ENCODE peak calls at places on chromosome 13, in ten cellular contexts. N is psoas muscle; H is stimulated activated CD8-positive, alpha-beta memory T cell treated with anti-CD3 and anti-CD28 coated beads, Interleukin-7, amount 100 ng/mL, for 24 hours; A is ecto neural progenitor cell; Z is CD4-positive, CD25-positive, alpha-beta regulatory T cell; L is EL; E is kidney epithelial cell; Y is NAMALWA; S is pulmonary artery endothelial cell; U is fibroblast of pulmonary artery. G is an unnamed sample.

GRCh38 chr13:108304170-108305068 is 34.9 kb downstream of the TNFSF13B start:
- DNase-seq in N (no peak), H (no peak), A (no peak), Z (no peak), L (no peak), E (no peak), Y (no peak), S (no peak), U (no peak), G (no peak)

GRCh38 chr13:98576215-98576945 is 527 bp downstream of the STK24 start:
- DNase-seq in N (peak), H (no peak), A (peak), Z (peak), L (peak), E (no peak), Y (peak), S (no peak), U (no peak), G (no peak)

GRCh38 chr13:105603283-105603682 is 932.2 kb downstream of the EFNB2 start:
- DNase-seq in N (no peak), H (no peak), A (no peak), Z (no peak), L (no peak), E (no peak), Y (no peak), S (no peak), U (no peak), G (no peak)

GRCh38 chr13:50576156-50576555 is 267.3 kb downstream of the DLEU7 start:
- DNase-seq in N (peak), H (no peak), A (no peak), Z (no peak), L (no peak), E (no peak), Y (no peak), S (no peak), U (no peak), G (no peak)

GRCh38 chr13:77637583-77637982 is 59.9 kb upstream of the SLAIN1 start:
- DNase-seq in N (no peak), H (no peak), A (no peak), Z (no peak), L (no peak), E (no peak), Y (no peak), S (no peak), U (no peak), G (no peak)

GRCh38 chr13:26255717-26256277 is 1.9 kb downstream of the CDK8 start:
- DNase-seq in N (no peak), H (no peak), A (no peak), Z (no peak), L (peak), E (no peak), Y (peak), S (no peak), U (peak), G (no peak)

GRCh38 chr13:41528021-41528420 is 70.7 kb downstream of the RGCC start:
- DNase-seq in N (no peak), H (no peak), A (no peak), Z (no peak), L (no peak), E (no peak), Y (no peak), S (no peak), U (no peak), G (no peak)

GRCh38 chr13:77207943-77208342 is 119.0 kb downstream of the MYCBP2 start:
- DNase-seq in N (no peak), H (no peak), A (no peak), Z (no peak), L (peak), E (no peak), Y (no peak), S (no peak), U (peak), G (no peak)

GRCh38 chr13:20708216-20708615 is 4.7 kb downstream of the IL17D start:
- DNase-seq in N (no peak), H (no peak), A (no peak), Z (no peak), L (no peak), E (no peak), Y (no peak), S (no peak), U (no peak), G (no peak)

GRCh38 chr13:54852831-54853230 is 1824.2 kb downstream of the OLFM4 start:
- DNase-seq in N (no peak), H (no peak), A (no peak), Z (no peak), L (no peak), E (no peak), Y (no peak), S (no peak), U (no peak), G (no peak)

GRCh38 chr13:47216176-47216822 is 319.4 kb upstream of the HTR2A start:
- DNase-seq in N (no peak), H (no peak), A (no peak), Z (no peak), L (peak), E (peak), Y (no peak), S (no peak), U (no peak), G (no peak)

GRCh38 chr13:94495806-94496205 is 16.3 kb upstream of the DCT start:
- DNase-seq in N (no peak), H (no peak), A (no peak), Z (no peak), L (no peak), E (no peak), Y (no peak), S (no peak), U (no peak), G (no peak)

GRCh38 chr13:51825165-51825592 is 19.8 kb downstream of the TMEM272 start:
- DNase-seq in N (no peak), H (no peak), A (no peak), Z (no peak), L (no peak), E (no peak), Y (no peak), S (no peak), U (peak), G (no peak)

GRCh38 chr13:113545455-113545930 is 39.1 kb upstream of the TFDP1 start:
- DNase-seq in N (no peak), H (no peak), A (peak), Z (no peak), L (peak), E (no peak), Y (no peak), S (no peak), U (no peak), G (no peak)

GRCh38 chr13:112637017-112637801 is 49.3 kb upstream of the TUBGCP3 start:
- DNase-seq in N (no peak), H (no peak), A (no peak), Z (no peak), L (no peak), E (no peak), Y (no peak), S (no peak), U (no peak), G (no peak)

GRCh38 chr13:102012299-102013293 is 389.3 kb downstream of the FGF14 start:
- DNase-seq in N (peak), H (no peak), A (no peak), Z (no peak), L (no peak), E (no peak), Y (no peak), S (no peak), U (no peak), G (no peak)

GRCh38 chr13:59746291-59746962 is 417.3 kb downstream of the DIAPH3 start:
- DNase-seq in N (no peak), H (no peak), A (no peak), Z (no peak), L (peak), E (no peak), Y (no peak), S (no peak), U (peak), G (no peak)

GRCh38 chr13:38670627-38671026 is 16.2 kb upstream of the FREM2 start:
- DNase-seq in N (no peak), H (no peak), A (no peak), Z (no peak), L (no peak), E (no peak), Y (no peak), S (no peak), U (peak), G (no peak)

GRCh38 chr13:101474419-101474957 is 22.0 kb downstream of the ITGBL1 start:
- DNase-seq in N (no peak), H (no peak), A (peak), Z (no peak), L (peak), E (peak), Y (no peak), S (no peak), U (peak), G (no peak)

GRCh38 chr13:33191425-33192221 is 93.9 kb downstream of the STARD13 start:
- DNase-seq in N (no peak), H (no peak), A (no peak), Z (no peak), L (no peak), E (no peak), Y (no peak), S (no peak), U (no peak), G (no peak)

GRCh38 chr13:38954291-38954690 is 36.3 kb downstream of the STOML3 start:
- DNase-seq in N (no peak), H (no peak), A (no peak), Z (no peak), L (peak), E (no peak), Y (no peak), S (no peak), U (peak), G (no peak)

GRCh38 chr13:72295173-72295572 is 428.2 kb upstream of the DACH1 start:
- DNase-seq in N (no peak), H (no peak), A (no peak), Z (no peak), L (peak), E (no peak), Y (no peak), S (no peak), U (peak), G (no peak)

GRCh38 chr13:98972059-98972458 is 5.8 kb downstream of the DOCK9 start:
- DNase-seq in N (no peak), H (no peak), A (no peak), Z (no peak), L (no peak), E (no peak), Y (no peak), S (no peak), U (no peak), G (no peak)

GRCh38 chr13:53545340-53545941 is 516.8 kb downstream of the OLFM4 start:
- DNase-seq in N (no peak), H (no peak), A (no peak), Z (no peak), L (no peak), E (no peak), Y (no peak), S (no peak), U (no peak), G (no peak)

GRCh38 chr13:64078025-64078424 is 2662.4 kb upstream of the PCDH20 start:
- DNase-seq in N (no peak), H (no peak), A (no peak), Z (no peak), L (no peak), E (no peak), Y (no peak), S (no peak), U (no peak), G (no peak)

GRCh38 chr13:35512271-35512920 is 35.9 kb upstream of the MAB21L1 start:
- DNase-seq in N (peak), H (no peak), A (no peak), Z (no peak), L (peak), E (peak), Y (no peak), S (peak), U (peak), G (no peak)

GRCh38 chr13:25796474-25796873 is 255.3 kb downstream of the SHISA2 start:
- DNase-seq in N (no peak), H (no peak), A (no peak), Z (no peak), L (no peak), E (no peak), Y (no peak), S (no peak), U (no peak), G (no peak)

GRCh38 chr13:65417953-65418352 is 1812.2 kb downstream of the PCDH9 start:
- DNase-seq in N (no peak), H (no peak), A (no peak), Z (no peak), L (peak), E (no peak), Y (no peak), S (no peak), U (peak), G (no peak)

GRCh38 chr13:30877335-30877734 is 28.7 kb upstream of the MEDAG start:
- DNase-seq in N (no peak), H (no peak), A (no peak), Z (no peak), L (peak), E (no peak), Y (no peak), S (peak), U (peak), G (no peak)

GRCh38 chr13:37289212-37289935 is 183.9 kb upstream of the CSNK1A1L start:
- DNase-seq in N (no peak), H (no peak), A (no peak), Z (no peak), L (no peak), E (no peak), Y (no peak), S (peak), U (no peak), G (no peak)

GRCh38 chr13:70630247-70630646 is 522.0 kb upstream of the KLHL1 start:
- DNase-seq in N (no peak), H (no peak), A (no peak), Z (no peak), L (no peak), E (no peak), Y (no peak), S (no peak), U (no peak), G (no peak)

GRCh38 chr13:47826481-47826880 is 174.6 kb downstream of the SUCLA2 start:
- DNase-seq in N (no peak), H (no peak), A (no peak), Z (no peak), L (peak), E (no peak), Y (no peak), S (no peak), U (peak), G (no peak)

GRCh38 chr13:106593131-106593530 is 25.2 kb upstream of the ARGLU1 start:
- DNase-seq in N (no peak), H (no peak), A (no peak), Z (no peak), L (no peak), E (no peak), Y (no peak), S (no peak), U (no peak), G (no peak)

GRCh38 chr13:113669231-113669870 is 2.3 kb downstream of the GRK1 start:
- DNase-seq in N (peak), H (no peak), A (no peak), Z (no peak), L (no peak), E (no peak), Y (no peak), S (no peak), U (no peak), G (no peak)